ENCODE peak calls at places on chromosomes 6 and 20, in five cellular contexts. B is right atrium auricular region; Q is sigmoid colon; R is stimulated activated CD4-positive, alpha-beta T cell treated with anti-CD3 and anti-CD28 coated beads, Interleukin-2, amount 100 ng/mL, for 48 hours; W is nephron progenitor cell. C is an unnamed sample.
A peak's percentile ranks its signal among the peaks of the same experiment; 100 is the strongest.

GRCh38 chr20:1324598-1325172 is 4.3 kb downstream of the SDCBP2 start:
- DNase-seq in B (no peak), Q (peak; percentile 60), R (no peak), W (no peak), C (peak; percentile 92)

GRCh38 chr20:38926934-38927616 is 858 bp downstream of the FAM83D start:
- DNase-seq in B (no peak), Q (no peak), R (no peak), W (no peak), C (peak; percentile 54)

GRCh38 chr6:15137086-15137485 is 108.8 kb upstream of the JARID2 start:
- DNase-seq in B (no peak), Q (no peak), R (no peak), W (no peak), C (no peak)

GRCh38 chr20:44653536-44653935 is 2.0 kb upstream of the ADA start:
- DNase-seq in B (no peak), Q (no peak), R (no peak), W (no peak), C (no peak)

GRCh38 chr6:25872804-25873203 is 1.2 kb downstream of the SLC17A3 start:
- DNase-seq in B (no peak), Q (no peak), R (no peak), W (no peak), C (no peak)

GRCh38 chr6:161683400-161683799 is 409.5 kb upstream of the AGPAT4 start:
- DNase-seq in B (no peak), Q (no peak), R (no peak), W (no peak), C (no peak)

GRCh38 chr6:6546318-6547110 is 42.0 kb upstream of the LY86 start:
- DNase-seq in B (no peak), Q (no peak), R (peak; percentile 9), W (peak; percentile 63), C (no peak)

GRCh38 chr6:149246691-149247384 is 70.7 kb upstream of the TAB2 start:
- DNase-seq in B (no peak), Q (no peak), R (no peak), W (no peak), C (no peak)

GRCh38 chr6:49339096-49339495 is 124.0 kb downstream of the MMUT start:
- DNase-seq in B (no peak), Q (no peak), R (no peak), W (no peak), C (no peak)

GRCh38 chr6:157943964-157944283 is 37.7 kb upstream of the SYNJ2 start:
- DNase-seq in B (no peak), Q (no peak), R (no peak), W (no peak), C (no peak)

GRCh38 chr6:162973141-162973872 is 245.5 kb downstream of the PACRG start:
- DNase-seq in B (no peak), Q (no peak), R (no peak), W (peak; percentile 60), C (peak; percentile 2)

GRCh38 chr6:109816452-109817374 is 125.6 kb downstream of the FIG4 start:
- DNase-seq in B (no peak), Q (no peak), R (no peak), W (no peak), C (no peak)

GRCh38 chr20:33909331-33909921 is 84.3 kb upstream of the RALY start:
- DNase-seq in B (peak; percentile 69), Q (no peak), R (no peak), W (no peak), C (peak; percentile 78)

GRCh38 chr20:19952392-19952791 is 64.8 kb upstream of the NAA20 start:
- DNase-seq in B (no peak), Q (no peak), R (no peak), W (no peak), C (no peak)

GRCh38 chr6:46756469-46757205 is 9.9 kb downstream of the ANKRD66 start:
- DNase-seq in B (no peak), Q (no peak), R (no peak), W (peak; percentile 9), C (no peak)

GRCh38 chr6:160156842-160157241 is 35.2 kb downstream of the SLC22A1 start:
- DNase-seq in B (no peak), Q (no peak), R (no peak), W (no peak), C (peak; percentile 27)

GRCh38 chr20:8933391-8933807 is 135.5 kb upstream of the PLCB4 start:
- DNase-seq in B (no peak), Q (peak; percentile 76), R (no peak), W (peak; percentile 16), C (no peak)

GRCh38 chr6:127608554-127609270 is 31.7 kb downstream of the C6orf58 start:
- DNase-seq in B (no peak), Q (no peak), R (no peak), W (no peak), C (no peak)

GRCh38 chr6:83908813-83909212 is 49.3 kb downstream of the CYB5R4 start:
- DNase-seq in B (no peak), Q (no peak), R (no peak), W (no peak), C (peak; percentile 26)

C was measured in GM23248.